ENCODE peak calls at places on chromosomes 7 and 10, in five cellular contexts. X is NCI-H1694, H is T-helper 2 cell, S is HT-29, O is HFFc6. D is an unnamed sample.

GRCh38 chr10:70858759-70859158 is 29.6 kb downstream of the PCBD1 start:
- DNase-seq in S (no peak), X (no peak), O (no peak), H (no peak), D (no peak)

GRCh38 chr10:19872504-19873271 is 56.5 kb downstream of the PLXDC2 start:
- DNase-seq in X (no peak), O (no peak), S (no peak), H (no peak), D (no peak)

GRCh38 chr10:77368006-77368405 is 269.6 kb downstream of the KCNMA1 start:
- DNase-seq in O (no peak), S (no peak), H (no peak), X (no peak), D (no peak)

GRCh38 chr7:88042157-88042556 is 108.1 kb downstream of the ADAM22 start:
- DNase-seq in X (no peak), H (no peak), S (no peak), O (no peak), D (no peak)

GRCh38 chr7:8286118-8286517 is 24.2 kb upstream of the ICA1 start:
- DNase-seq in S (no peak), O (no peak), X (no peak), H (no peak), D (no peak)

GRCh38 chr10:122276611-122277205 is 5.6 kb downstream of the BTBD16 start:
- DNase-seq in X (no peak), S (peak), H (no peak), O (peak), D (no peak)

GRCh38 chr10:78408671-78409472 is 375.2 kb downstream of the RPS24 start:
- DNase-seq in O (no peak), X (peak), H (no peak), S (no peak), D (no peak)

GRCh38 chr10:9858816-9859215 is 1158.9 kb upstream of the CELF2 start:
- DNase-seq in S (no peak), X (no peak), H (no peak), O (no peak), D (no peak)

GRCh38 chr7:114334992-114335391 is 79.6 kb upstream of the FOXP2 start:
- DNase-seq in X (no peak), O (no peak), H (no peak), S (peak), D (no peak)

GRCh38 chr7:158415316-158415715 is 172.3 kb downstream of the PTPRN2 start:
- DNase-seq in X (no peak), H (no peak), S (no peak), O (no peak), D (no peak)

GRCh38 chr7:20327047-20327446 is 3.7 kb upstream of the ITGB8 start:
- DNase-seq in O (no peak), S (no peak), X (no peak), H (no peak), D (no peak)

GRCh38 chr7:21923663-21924062 is 22.0 kb downstream of the CDCA7L start:
- DNase-seq in S (peak), H (no peak), O (no peak), X (no peak), D (no peak)

GRCh38 chr10:22229756-22230330 is 12.0 kb upstream of the EBLN1 start:
- DNase-seq in S (peak), H (no peak), X (no peak), O (no peak), D (no peak)

GRCh38 chr7:22787936-22788335 is 34.7 kb downstream of the TOMM7 start:
- DNase-seq in H (no peak), S (no peak), O (no peak), X (no peak), D (no peak)

GRCh38 chr10:113131611-113132330 is 181.7 kb downstream of the TCF7L2 start:
- DNase-seq in H (no peak), O (peak), X (no peak), S (no peak), D (no peak)

GRCh38 chr7:94584113-94584512 is 71.8 kb downstream of the SGCE start:
- DNase-seq in O (no peak), S (no peak), X (no peak), H (no peak), D (no peak)

GRCh38 chr7:378551-379455 is 88.8 kb downstream of the FOXL3 start:
- DNase-seq in H (no peak), O (no peak), X (no peak), S (peak), D (peak)

GRCh38 chr10:55793024-55793423 is 568.0 kb downstream of the ZWINT start:
- DNase-seq in H (no peak), X (no peak), O (no peak), S (no peak), D (no peak)

GRCh38 chr7:17371656-17372524 is 73.4 kb downstream of the AHR start:
- DNase-seq in H (no peak), X (no peak), O (peak), S (peak), D (no peak)

GRCh38 chr10:42983595-42983990 is 93.3 kb upstream of the RET start:
- DNase-seq in H (no peak), S (no peak), O (no peak), X (no peak), D (no peak)

GRCh38 chr7:25727446-25727845 is 424.6 kb upstream of the NFE2L3 start:
- DNase-seq in H (no peak), X (no peak), O (no peak), S (no peak), D (no peak)

GRCh38 chr7:137903382-137904169 is 56.8 kb upstream of the DGKI start:
- DNase-seq in H (no peak), X (peak), O (peak), S (peak), D (peak)

GRCh38 chr7:36275735-36276284 is 113.9 kb upstream of the ANLN start:
- DNase-seq in S (no peak), X (no peak), O (no peak), H (no peak), D (no peak)

GRCh38 chr10:128274938-128275337 is 148.7 kb upstream of the MKI67 start:
- DNase-seq in X (no peak), O (no peak), S (no peak), H (no peak), D (no peak)

GRCh38 chr10:82759050-82759449 is 884.1 kb downstream of the NRG3 start:
- DNase-seq in S (no peak), H (no peak), X (no peak), O (no peak), D (no peak)

GRCh38 chr10:8061274-8062211 is 7.1 kb downstream of the GATA3 start:
- DNase-seq in H (no peak), X (no peak), O (no peak), S (no peak), D (peak)

GRCh38 chr7:78220754-78221153 is 422.2 kb downstream of the PHTF2 start:
- DNase-seq in O (no peak), H (no peak), S (no peak), X (no peak), D (no peak)

GRCh38 chr7:45186261-45186813 is 28.7 kb downstream of the RAMP3 start:
- DNase-seq in S (no peak), H (no peak), O (no peak), X (no peak), D (no peak)

GRCh38 chr7:109377076-109377884 is 807.6 kb downstream of the DNAJB9 start:
- DNase-seq in H (no peak), O (no peak), S (no peak), X (no peak), D (no peak)

GRCh38 chr10:19204239-19204917 is 155.8 kb downstream of the MALRD1 start:
- DNase-seq in O (no peak), X (no peak), S (peak), H (no peak), D (no peak)

D was measured in T-helper 1 cell.